ENCODE peak calls at places on chromosomes 4 and X, in six cellular contexts. S is effector CD4-positive, alpha-beta T cell; R is germinal center; K is activated CD4-positive, alpha-beta T cell treated with anti-CD3 and anti-CD28 coated beads, Interleukin-2, amount 10 ng/mL, durations not matched to agents 7 days and 5 days; G is Right ventricle myocardium inferior; P is GDM1. L is an unnamed sample.

GRCh38 chrX:150032742-150033141 is 94.5 kb upstream of the EOLA2 start:
- DNase-seq in S (no peak), R (no peak), K (no peak), G (no peak), P (no peak), L (no peak)

GRCh38 chr4:168475745-168476144 is 4.5 kb downstream of the DDX60L start:
- DNase-seq in S (no peak), R (no peak), K (no peak), G (no peak), P (no peak), L (peak; percentile 65)

GRCh38 chr4:121952290-121952689 is 430 bp upstream of the TRPC3 start:
- DNase-seq in S (no peak), R (no peak), K (no peak), G (no peak), P (no peak), L (no peak)

GRCh38 chrX:124240422-124240821 is 92.0 kb upstream of the TEX13D start:
- DNase-seq in S (no peak), R (no peak), K (no peak), G (no peak), P (no peak), L (no peak)

GRCh38 chr4:147678796-147679549 is 5.0 kb downstream of the PRMT9 start:
- DNase-seq in S (no peak), R (no peak), K (no peak), G (no peak), P (no peak), L (peak; percentile 35)

GRCh38 chr4:57231781-57232180 is 121.6 kb upstream of the IGFBP7 start:
- DNase-seq in S (no peak), R (no peak), K (no peak), G (no peak), P (no peak), L (no peak)

GRCh38 chrX:31213941-31214340 is 142.1 kb upstream of the FTHL17 start:
- DNase-seq in S (no peak), R (peak; percentile 40), K (no peak), G (no peak), P (no peak), L (peak; percentile 13)

GRCh38 chrX:19731307-19731706 is 156.1 kb downstream of the SH3KBP1 start:
- DNase-seq in S (no peak), R (no peak), K (no peak), G (no peak), P (no peak), L (no peak)